ENCODE peak calls at places on chromosomes 11 and 22, in four cellular contexts. X is stimulated activated CD4-positive, alpha-beta T cell treated with anti-CD3 and anti-CD28 coated beads, TNF-alpha, amount 100 ng/mL, for 1 hour; M is endothelial cell; C is Peyer's patch. J is an unnamed sample.

GRCh38 chr22:24518228-24518627 is 23.1 kb downstream of the UPB1 start:
- DNase-seq in X (no peak), M (no peak), C (no peak), J (no peak)

GRCh38 chr22:31537019-31537535 is 40.7 kb downstream of the SFI1 start:
- DNase-seq in X (no peak), M (no peak), C (no peak), J (peak)

GRCh38 chr11:112223125-112223524 is 3.1 kb upstream of the PTS start:
- DNase-seq in X (no peak), M (no peak), C (no peak), J (no peak)

GRCh38 chr22:42994917-42995562 is 19.9 kb downstream of the PACSIN2 start:
- DNase-seq in X (no peak), M (no peak), C (peak), J (peak)

GRCh38 chr11:2378527-2379210 is 1.6 kb downstream of the CD81 start:
- DNase-seq in X (no peak), M (peak), C (peak), J (no peak)

GRCh38 chr11:93969925-93970922 is 50.9 kb upstream of the HEPHL1 start:
- DNase-seq in X (no peak), M (no peak), C (no peak), J (no peak)

GRCh38 chr22:40709752-40710413 is 30.6 kb downstream of the MCHR1 start:
- DNase-seq in X (no peak), M (no peak), C (no peak), J (no peak)

GRCh38 chr11:91851908-91852307 is 372.7 kb upstream of the FAT3 start:
- DNase-seq in X (no peak), M (no peak), C (no peak), J (no peak)

GRCh38 chr22:38085501-38085900 is 1.5 kb upstream of the SLC16A8 start:
- DNase-seq in X (no peak), M (no peak), C (no peak), J (no peak)

GRCh38 chr11:74701351-74701750 is 29.9 kb downstream of the CHRDL2 start:
- DNase-seq in X (no peak), M (no peak), C (no peak), J (peak)

GRCh38 chr11:106473089-106473722 is 395.7 kb downstream of the AASDHPPT start:
- DNase-seq in X (no peak), M (no peak), C (no peak), J (no peak)

GRCh38 chr11:2526808-2527381 is 82.1 kb downstream of the KCNQ1 start:
- DNase-seq in X (no peak), M (no peak), C (peak), J (peak)

GRCh38 chr11:1874406-1875092 is 17.1 kb downstream of the PRR33 start:
- DNase-seq in X (no peak), M (no peak), C (no peak), J (no peak)